ENCODE peak calls at places on chromosome 13, in four cellular contexts. I, U, R and G are unnamed samples. For H3K9me3, the result is how much of the 10 kb centered on the place peaks cover.

GRCh38 chr13:100809856-100810255 is 135.3 kb upstream of the TMTC4 start:
- DNase-seq in I (no peak), U (no peak), R (no peak), G (no peak)

GRCh38 chr13:27534976-27535370 is 84.6 kb upstream of the MTIF3 start:
- DNase-seq in I (no peak), U (no peak), R (no peak), G (no peak)

GRCh38 chr13:27170521-27171243 is 929 bp downstream of the USP12 start:
- DNase-seq in I (peak), U (peak), R (peak), G (no peak)

GRCh38 chr13:33388254-33388998 is 102.9 kb upstream of the STARD13 start:
- DNase-seq in I (no peak), U (no peak), R (no peak), G (no peak)

GRCh38 chr13:27822258-27822872 is 30.1 kb downstream of the GSX1 start:
- DNase-seq in I (no peak), U (no peak), R (no peak), G (no peak)

GRCh38 chr13:31166591-31166990 is 4.9 kb upstream of the HSPH1 start:
- DNase-seq in I (no peak), U (no peak), R (no peak), G (no peak)

GRCh38 chr13:39321578-39321977 is 281.4 kb downstream of the LHFPL6 start:
- DNase-seq in I (no peak), U (peak), R (no peak), G (no peak)

GRCh38 chr13:77678691-77679090 is 18.8 kb upstream of the SLAIN1 start:
- DNase-seq in I (no peak), U (no peak), R (no peak), G (no peak)

GRCh38 chr13:26946675-26947342 is 186.2 kb upstream of the GPR12 start:
- DNase-seq in I (peak), U (no peak), R (no peak), G (no peak)

GRCh38 chr13:36998624-36999041 is 507 bp downstream of the ALG5 start:
- DNase-seq in I (no peak), U (peak), R (peak), G (peak)

GRCh38 chr13:46022476-46022875 is 30.1 kb downstream of the ZC3H13 start:
- DNase-seq in I (no peak), U (no peak), R (no peak), G (no peak)

GRCh38 chr13:73198888-73199497 is 140.2 kb downstream of the KLF5 start:
- DNase-seq in I (no peak), U (no peak), R (no peak), G (no peak)

GRCh38 chr13:69279213-69279612 is 828.4 kb upstream of the ATXN8OS start:
- DNase-seq in I (no peak), U (no peak), R (no peak), G (no peak)

GRCh38 chr13:51811920-51812328 is 8.0 kb upstream of the DHRS12 start:
- DNase-seq in I (no peak), U (no peak), R (no peak), G (no peak)

GRCh38 chr13:37118002-37118401 is 12.5 kb upstream of the CSNK1A1L start:
- DNase-seq in I (no peak), U (peak), R (no peak), G (no peak)

GRCh38 chr13:25738797-25739196 is 313.0 kb downstream of the SHISA2 start:
- DNase-seq in I (no peak), U (no peak), R (no peak), G (no peak)

GRCh38 chr13:89324582-89324981 is 1653.4 kb downstream of the SLITRK5 start:
- DNase-seq in I (no peak), U (no peak), R (no peak), G (no peak)

GRCh38 chr13:98576963-98577822 is at the start of gene STK24:
- DNase-seq in I (no peak), U (peak), R (peak), G (peak)

GRCh38 chr13:30739646-30740642 is 4.6 kb downstream of the ALOX5AP start:
- DNase-seq in I (peak), U (no peak), R (peak), G (peak)

GRCh38 chr13:28411859-28412353 is 83.0 kb downstream of the FLT1 start:
- DNase-seq in I (no peak), U (no peak), R (no peak), G (no peak)

GRCh38 chr13:31887311-31887710 is 144.3 kb upstream of the FRY start:
- DNase-seq in I (no peak), U (no peak), R (no peak), G (no peak)

GRCh38 chr13:75486146-75486545 is 4.2 kb upstream of the TBC1D4 start:
- DNase-seq in I (peak), U (no peak), R (no peak), G (no peak)

GRCh38 chr13:79403113-79403512 is 2.9 kb downstream of the RBM26 start:
- DNase-seq in I (no peak), U (no peak), R (no peak), G (no peak)
- H3K9me3 ChIP-seq in I (under half), U (under half), R (under half), G (under half)

GRCh38 chr13:19289180-19289579 is 107.6 kb upstream of the TUBA3C start:
- DNase-seq in I (no peak), U (no peak), R (no peak), G (no peak)

DNA sequence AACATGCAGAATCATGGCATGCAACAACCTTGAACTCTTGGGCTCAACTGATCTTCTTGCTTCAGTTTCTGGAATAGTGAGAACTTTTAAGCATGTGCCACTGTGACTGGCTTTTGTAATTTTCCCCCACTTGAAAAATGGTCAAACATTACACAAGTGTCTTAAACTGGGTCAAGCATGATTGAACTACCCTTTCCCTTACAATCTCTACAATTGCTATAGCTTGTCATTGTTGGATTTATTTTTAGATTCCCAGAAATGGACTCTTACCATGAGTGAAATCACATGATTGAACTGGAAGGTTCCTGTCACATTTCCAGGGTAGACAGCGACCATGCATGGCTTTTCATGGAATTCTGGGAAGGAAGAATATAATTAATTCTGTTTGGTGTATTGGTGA is 102.2 kb upstream of the TUBA3C start:
- DNase-seq in I (no peak), U (no peak), R (no peak), G (no peak)
- H3K9me3 ChIP-seq in I (under half), U (under half), R (under half), G (under half)

GRCh38 chr13:19070398-19070735 is 111.3 kb downstream of the TUBA3C start:
- DNase-seq in I (no peak), U (no peak), R (no peak), G (peak)
- H3K9me3 ChIP-seq in I (under half), U (under half), R (under half), G (under half)

GRCh38 chr13:96963786-96964475 is 30.3 kb downstream of the OXGR1 start:
- DNase-seq in I (no peak), U (no peak), R (no peak), G (no peak)

GRCh38 chr13:96966415-96967102 is 27.7 kb downstream of the OXGR1 start:
- DNase-seq in I (no peak), U (no peak), R (no peak), G (no peak)

GRCh38 chr13:96967248-96967745 is 27.0 kb downstream of the OXGR1 start:
- DNase-seq in I (no peak), U (no peak), R (no peak), G (no peak)

GRCh38 chr13:96968027-96968426 is 26.2 kb downstream of the OXGR1 start:
- DNase-seq in I (no peak), U (no peak), R (no peak), G (no peak)
- H3K9me3 ChIP-seq in I (under half), U (under half), R (under half), G (under half)